ENCODE peak calls at places on chromosomes 4 and X, in four cellular contexts. D is K562, V is HepG2, A is GM12878. J is an unnamed sample.

GRCh38 chr4:86717651-86718050 is 123.5 kb downstream of the PTPN13 start:
- DNase-seq in A (no peak), V (no peak), D (no peak), J (no peak)

GRCh38 chr4:40564815-40565505 is 64.7 kb downstream of the RBM47 start:
- DNase-seq in A (no peak), D (no peak), V (no peak), J (no peak)

GRCh38 chrX:10833299-10834169 is 213.1 kb upstream of the MID1 start:
- DNase-seq in A (no peak), V (peak), D (no peak), J (peak)

GRCh38 chr4:167885872-167886271 is 206.5 kb upstream of the ANXA10 start:
- DNase-seq in A (no peak), V (no peak), D (no peak), J (no peak)

GRCh38 chrX:150704030-150704613 is 10.9 kb downstream of the MTMR1 start:
- DNase-seq in D (no peak), V (no peak), A (no peak), J (no peak)

GRCh38 chr4:90727938-90728337 is 600.7 kb downstream of the CCSER1 start:
- DNase-seq in A (no peak), D (no peak), V (no peak), J (peak)

GRCh38 chr4:84531689-84532088 is 32.6 kb upstream of the NKX6-1 start:
- DNase-seq in A (no peak), V (no peak), D (no peak), J (no peak)

GRCh38 chr4:150482581-150482980 is 99.4 kb upstream of the MAB21L2 start:
- DNase-seq in A (no peak), D (no peak), V (no peak), J (no peak)

GRCh38 chr4:180925800-180926199 is 1317.4 kb upstream of the TENM3 start:
- DNase-seq in A (no peak), D (no peak), V (no peak), J (no peak)

GRCh38 chr4:176342384-176342783 is 22.6 kb downstream of the SPCS3 start:
- DNase-seq in A (no peak), V (no peak), D (no peak), J (no peak)

GRCh38 chr4:75144475-75144874 is 211.6 kb downstream of the PARM1 start:
- DNase-seq in A (no peak), V (no peak), D (no peak), J (no peak)

GRCh38 chr4:120082286-120082685 is 15.6 kb upstream of the MAD2L1 start:
- DNase-seq in D (no peak), V (no peak), A (no peak), J (no peak)

GRCh38 chrX:40166582-40166981 is 68.8 kb upstream of the BCOR start:
- DNase-seq in D (no peak), A (no peak), V (no peak), J (no peak)

GRCh38 chr4:30802622-30803323 is 82.6 kb downstream of the PCDH7 start:
- DNase-seq in A (no peak), V (no peak), D (no peak), J (no peak)

DNA sequence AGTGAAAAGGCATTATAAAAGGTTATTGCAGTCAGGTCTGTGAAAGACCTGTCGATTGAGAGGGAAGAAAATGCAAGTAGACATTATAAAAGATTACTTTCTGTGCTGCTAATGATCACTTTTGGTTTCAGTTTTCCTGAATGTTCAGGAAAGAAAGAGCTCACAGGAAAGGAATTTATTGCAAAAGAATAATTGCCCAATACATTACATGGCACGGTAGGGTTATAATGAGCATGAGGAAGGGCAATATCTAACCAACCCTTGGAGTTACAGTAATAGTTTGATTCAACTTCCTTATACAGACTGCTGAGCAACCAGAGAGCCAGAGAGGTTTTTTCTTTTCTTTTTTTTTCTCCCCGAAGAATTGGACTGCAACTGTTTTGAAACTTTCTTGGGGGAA is 246.9 kb downstream of the C4orf33 start:
- DNase-seq in D (no peak), A (no peak), V (peak), J (no peak)
- TF ChIP-seq ETV6 in D (no peak), A (no peak), V (no peak), J (no peak)

DNA sequence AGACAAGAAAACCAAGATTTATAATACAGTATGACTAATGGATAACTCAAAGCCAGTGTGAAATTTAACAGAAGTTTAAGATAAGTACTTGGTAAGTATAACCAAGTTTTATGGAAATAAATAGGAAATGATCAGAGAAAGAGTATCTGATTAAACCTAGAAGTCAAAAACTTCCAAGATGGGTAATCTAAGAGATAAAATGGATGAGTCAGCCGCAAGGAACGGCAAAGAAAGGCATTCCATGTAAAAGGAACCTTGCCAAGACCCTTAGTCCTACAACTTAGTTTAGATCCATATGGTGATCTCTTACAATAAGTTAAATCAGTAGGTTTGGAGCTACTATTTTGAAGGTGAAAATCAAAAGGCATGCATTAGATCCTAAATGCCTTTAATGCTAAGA is 34.8 kb downstream of the LIN54 start:
- DNase-seq in V (no peak), A (no peak), D (no peak), J (no peak)
- TF ChIP-seq ETV6 in V (no peak), A (no peak), D (no peak), J (no peak)

DNA sequence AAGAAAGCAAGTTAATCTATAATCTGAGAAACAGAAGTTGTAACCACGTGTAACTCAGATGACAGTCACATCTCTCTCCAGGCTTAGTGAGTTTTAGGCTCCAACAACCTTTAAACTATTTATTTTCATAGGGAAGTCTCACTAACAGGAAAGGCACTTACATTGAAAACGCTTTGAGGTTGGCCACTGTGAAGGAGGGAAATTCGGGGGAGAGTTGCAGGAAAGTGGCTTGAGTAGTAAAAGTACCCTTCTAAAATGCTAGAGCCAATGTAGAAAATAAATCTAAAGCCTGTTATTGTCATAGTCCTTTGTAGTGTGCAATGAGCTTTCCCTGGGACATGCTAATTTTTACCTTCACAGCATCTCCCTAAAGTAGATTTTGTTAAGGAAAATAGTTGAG is 995 bp upstream of the NFXL1 start:
- DNase-seq in D (no peak), A (no peak), V (no peak), J (no peak)
- TF ChIP-seq ETV6 in D (no peak), A (no peak), V (no peak), J (no peak)

GRCh38 chr4:3312362-3312761 is 19.5 kb downstream of the RGS12 start:
- DNase-seq in V (no peak), D (no peak), A (no peak), J (no peak)
- TF ChIP-seq ETV6 in V (no peak), D (no peak), A (no peak), J (no peak)

GRCh38 chr4:52870225-52870624 is 8.1 kb downstream of the RASL11B start:
- DNase-seq in V (no peak), A (no peak), D (no peak), J (no peak)
- TF ChIP-seq ETV6 in V (no peak), A (no peak), D (no peak), J (no peak)

DNA sequence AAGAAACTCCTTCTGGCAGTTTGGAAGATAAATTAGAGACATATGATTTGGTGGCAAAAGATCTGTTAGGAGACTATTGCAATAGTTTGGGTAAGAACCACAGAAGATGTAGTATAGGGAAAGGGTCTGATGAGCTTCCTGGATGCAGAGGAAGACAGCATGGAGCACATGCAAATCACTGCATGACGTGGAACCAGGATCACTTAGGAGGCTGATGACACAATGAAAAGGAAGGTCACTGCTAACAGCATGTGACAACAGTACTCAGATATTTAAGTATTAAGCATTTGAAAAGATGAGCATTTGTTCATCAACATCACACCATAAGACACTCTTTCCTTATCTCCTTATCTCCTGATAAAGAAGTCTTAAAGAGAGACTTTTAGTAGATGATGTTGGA is 167.8 kb upstream of the LDB2 start:
- DNase-seq in A (no peak), V (no peak), D (no peak), J (no peak)
- TF ChIP-seq ETV6 in A (no peak), V (no peak), D (no peak), J (no peak)

DNA sequence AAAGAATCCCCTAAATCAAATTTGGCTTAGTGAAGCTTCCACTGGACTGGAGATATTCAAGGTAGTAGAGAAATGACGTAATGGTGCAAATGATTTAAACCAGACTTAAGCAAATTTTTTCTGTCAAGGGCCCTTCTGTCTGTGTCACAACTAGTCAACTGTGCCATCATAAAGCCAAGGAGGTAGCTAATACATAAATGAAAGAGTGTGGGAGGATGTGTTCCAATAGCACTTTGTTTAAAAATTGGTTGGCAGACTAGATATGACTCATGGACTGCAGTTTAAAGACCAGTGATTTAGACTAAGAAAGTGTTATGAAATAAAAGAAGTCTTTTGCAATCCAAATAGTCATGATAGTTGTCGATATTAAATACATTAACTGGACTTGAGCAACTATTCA is 24.3 kb upstream of the TEX13C start:
- DNase-seq in A (no peak), D (no peak), V (no peak), J (no peak)
- TF ChIP-seq ETV6 in A (no peak), D (no peak), V (no peak), J (no peak)